ENCODE peak calls at places on chromosome X, in nine cellular contexts. U, S, L, Y, E, I, W, M and A are unnamed samples. For H3K4me1, the result is how much of the 10 kb centered on the place peaks cover.

GRCh38 chrX:8201896-8202331 is 30.8 kb upstream of the VCX2 start:
- DNase-seq in U (no peak), S (peak), L (no peak), Y (no peak), E (no peak), I (no peak), W (peak), M (no peak), A (no peak)

GRCh38 chrX:68868316-68868715 is 39.5 kb downstream of the EFNB1 start:
- DNase-seq in U (no peak), S (no peak), L (no peak), Y (no peak), E (no peak), I (no peak), W (no peak), M (no peak), A (no peak)

GRCh38 chrX:41334866-41335589 is 1.1 kb downstream of the DDX3X start:
- DNase-seq in U (no peak), S (peak), L (peak), Y (peak), E (peak), I (peak), W (peak), M (peak), A (peak)

GRCh38 chrX:109886122-109886761 is 116.7 kb upstream of the TMEM164 start:
- DNase-seq in U (no peak), S (peak), L (no peak), Y (peak), E (peak), I (no peak), W (no peak), M (no peak), A (no peak)

GRCh38 chrX:23789386-23790146 is 6.6 kb downstream of the SAT1 start:
- DNase-seq in U (no peak), S (no peak), L (no peak), Y (no peak), E (peak), I (no peak), W (no peak), M (no peak), A (no peak)

GRCh38 chrX:46791927-46792825 is 33.3 kb upstream of the SLC9A7 start:
- DNase-seq in U (no peak), S (peak), L (no peak), Y (peak), E (no peak), I (no peak), W (no peak), M (no peak), A (peak)

GRCh38 chrX:34891391-34891790 is 51.2 kb upstream of the FAM47B start:
- DNase-seq in U (no peak), S (no peak), L (no peak), Y (no peak), E (no peak), I (no peak), W (no peak), M (no peak), A (no peak)

GRCh38 chrX:44152867-44153266 is 179.7 kb upstream of the NDP start:
- DNase-seq in U (no peak), S (no peak), L (no peak), Y (peak), E (no peak), I (no peak), W (no peak), M (no peak), A (no peak)

GRCh38 chrX:84729809-84730208 is 227.6 kb upstream of the HDX start:
- DNase-seq in U (no peak), S (peak), L (no peak), Y (peak), E (peak), I (no peak), W (no peak), M (no peak), A (no peak)

GRCh38 chrX:100512471-100512870 is 72.3 kb upstream of the TNMD start:
- DNase-seq in U (no peak), S (no peak), L (no peak), Y (peak), E (peak), I (no peak), W (no peak), M (no peak), A (no peak)

GRCh38 chrX:114787016-114787415 is 203.1 kb downstream of the HTR2C start:
- DNase-seq in U (no peak), S (no peak), L (no peak), Y (no peak), E (no peak), I (no peak), W (no peak), M (no peak), A (no peak)

GRCh38 chrX:13078739-13079444 is 34.5 kb upstream of the FAM9C start:
- DNase-seq in U (no peak), S (no peak), L (no peak), Y (peak), E (no peak), I (peak), W (peak), M (peak), A (peak)

GRCh38 chrX:37371578-37371981 is 22.4 kb downstream of the PRRG1 start:
- DNase-seq in U (no peak), S (no peak), L (no peak), Y (peak), E (no peak), I (no peak), W (peak), M (no peak), A (no peak)

GRCh38 chrX:126929071-126929470 is 109.5 kb downstream of the PRR32 start:
- DNase-seq in U (no peak), S (peak), L (no peak), Y (no peak), E (no peak), I (no peak), W (no peak), M (no peak), A (no peak)

GRCh38 chrX:150547511-150548115 is 20.8 kb upstream of the MTM1 start:
- DNase-seq in U (peak), S (peak), L (no peak), Y (no peak), E (peak), I (peak), W (peak), M (peak), A (peak)

GRCh38 chrX:13857804-13858203 is 40.9 kb upstream of the GPM6B start:
- DNase-seq in U (no peak), S (no peak), L (no peak), Y (no peak), E (no peak), I (no peak), W (no peak), M (no peak), A (no peak)

GRCh38 chrX:46587158-46587557 is 13.6 kb downstream of the CHST7 start:
- DNase-seq in U (no peak), S (peak), L (no peak), Y (peak), E (no peak), I (no peak), W (no peak), M (no peak), A (no peak)

GRCh38 chrX:40912166-40912565 is 173.1 kb upstream of the USP9X start:
- DNase-seq in U (no peak), S (no peak), L (no peak), Y (no peak), E (no peak), I (no peak), W (no peak), M (no peak), A (no peak)

GRCh38 chrX:39309018-39309620 is 507.9 kb downstream of the MID1IP1 start:
- DNase-seq in U (peak), S (peak), L (no peak), Y (no peak), E (no peak), I (no peak), W (no peak), M (peak), A (no peak)

GRCh38 chrX:39310925-39311324 is 509.7 kb downstream of the MID1IP1 start:
- DNase-seq in U (no peak), S (no peak), L (no peak), Y (no peak), E (no peak), I (no peak), W (no peak), M (no peak), A (no peak)

GRCh38 chrX:39313149-39313548 is 511.9 kb downstream of the MID1IP1 start:
- DNase-seq in U (no peak), S (no peak), L (no peak), Y (no peak), E (no peak), I (no peak), W (no peak), M (no peak), A (no peak)

GRCh38 chrX:39309721-39310152 is 508.5 kb downstream of the MID1IP1 start:
- DNase-seq in U (peak), S (peak), L (peak), Y (no peak), E (no peak), I (peak), W (no peak), M (peak), A (no peak)

DNA sequence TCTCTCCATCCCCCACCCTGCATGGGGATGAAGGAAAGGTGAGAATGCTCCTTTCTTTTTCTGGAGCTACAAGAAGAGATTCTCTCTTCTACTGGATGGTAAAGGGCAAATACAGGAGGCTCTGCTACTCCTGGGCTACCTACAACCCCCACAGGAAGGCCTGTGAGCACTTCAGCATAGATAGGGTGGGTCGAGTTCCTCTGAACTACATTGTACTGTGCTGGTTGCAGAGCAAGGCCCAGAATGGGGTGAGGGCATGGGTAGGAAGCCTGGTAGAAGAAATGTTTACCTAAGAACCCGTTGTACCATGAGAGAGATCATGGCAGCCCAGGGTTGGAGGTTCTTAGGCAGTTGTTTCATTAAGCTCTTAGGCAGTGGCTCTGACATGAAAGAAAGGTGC is 510.4 kb downstream of the MID1IP1 start:
- DNase-seq in U (no peak), S (no peak), L (no peak), Y (no peak), E (no peak), I (no peak), W (no peak), M (no peak), A (no peak)
- H3K4me1 ChIP-seq in U (under half), S (under half), L (under half), Y (under half), E (under half), I (under half), W (under half), M (under half), A (under half)

GRCh38 chrX:39688219-39688575 is 409.6 kb downstream of the BCOR start:
- DNase-seq in U (no peak), S (no peak), L (no peak), Y (no peak), E (no peak), I (no peak), W (no peak), M (no peak), A (no peak)
- H3K27ac ChIP-seq in U (no peak), S (peak), L (no peak), Y (no peak), E (no peak), I (peak), W (peak), M (no peak), A (no peak)

GRCh38 chrX:96052078-96052477 is 632.6 kb upstream of the DIAPH2 start:
- DNase-seq in U (no peak), S (no peak), L (no peak), Y (no peak), E (no peak), I (no peak), W (no peak), M (no peak), A (no peak)
- H3K4me1 ChIP-seq in U (under half), S (under half), L (under half), Y (under half), E (under half), I (under half), W (under half), M (under half), A (under half)

DNA sequence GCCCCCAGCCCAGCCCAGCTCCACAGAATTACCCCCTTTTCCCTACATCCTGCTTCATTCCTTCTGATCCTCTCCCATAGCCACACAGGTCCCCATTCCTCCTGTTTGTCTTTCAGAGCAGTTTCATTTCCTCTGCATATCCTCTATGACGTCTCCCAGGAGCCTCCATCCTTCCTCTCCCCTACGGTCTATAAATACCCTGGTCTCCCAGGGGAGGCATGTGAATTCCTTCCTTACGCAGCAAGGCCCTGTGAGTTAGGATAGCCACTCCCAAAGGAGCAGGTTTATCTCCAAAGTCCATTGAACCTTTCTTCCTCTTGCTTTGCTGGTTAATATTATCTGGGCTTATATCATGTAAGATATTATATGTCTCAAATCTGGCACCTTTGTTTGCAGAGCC is 8.4 kb upstream of the APLN start:
- DNase-seq in U (no peak), S (peak), L (no peak), Y (peak), E (no peak), I (no peak), W (no peak), M (no peak), A (no peak)
- H3K27ac ChIP-seq in U (no peak), S (no peak), L (no peak), Y (no peak), E (no peak), I (no peak), W (no peak), M (no peak), A (no peak)

GRCh38 chrX:124212622-124213021 is 119.8 kb upstream of the TEX13D start:
- DNase-seq in U (no peak), S (no peak), L (no peak), Y (no peak), E (peak), I (no peak), W (no peak), M (no peak), A (no peak)

GRCh38 chrX:124215786-124216185 is 116.7 kb upstream of the TEX13D start:
- DNase-seq in U (no peak), S (no peak), L (no peak), Y (no peak), E (no peak), I (no peak), W (no peak), M (no peak), A (no peak)

GRCh38 chrX:124208675-124209074 is 123.8 kb upstream of the TEX13D start:
- DNase-seq in U (no peak), S (no peak), L (no peak), Y (no peak), E (no peak), I (no peak), W (no peak), M (no peak), A (no peak)

GRCh38 chrX:124209792-124210576 is 122.5 kb upstream of the TEX13D start:
- DNase-seq in U (no peak), S (no peak), L (no peak), Y (no peak), E (no peak), I (no peak), W (no peak), M (no peak), A (no peak)

GRCh38 chrX:124211312-124211942 is 121.0 kb upstream of the TEX13D start:
- DNase-seq in U (no peak), S (peak), L (no peak), Y (peak), E (peak), I (no peak), W (no peak), M (no peak), A (no peak)
- H3K4me1 ChIP-seq in U (under half), S (under half), L (under half), Y (under half), E (under half), I (under half), W (under half), M (under half), A (under half)

GRCh38 chrX:107730991-107731766 is 44.4 kb downstream of the TSC22D3 start:
- DNase-seq in U (no peak), S (no peak), L (no peak), Y (peak), E (no peak), I (no peak), W (no peak), M (peak), A (no peak)

GRCh38 chrX:107733686-107734085 is 41.9 kb downstream of the TSC22D3 start:
- DNase-seq in U (no peak), S (no peak), L (no peak), Y (no peak), E (no peak), I (no peak), W (no peak), M (no peak), A (no peak)

GRCh38 chrX:107729558-107730297 is 45.9 kb downstream of the TSC22D3 start:
- DNase-seq in U (no peak), S (peak), L (no peak), Y (no peak), E (no peak), I (no peak), W (peak), M (peak), A (no peak)

GRCh38 chrX:107730298-107730655 is 45.3 kb downstream of the TSC22D3 start:
- DNase-seq in U (no peak), S (no peak), L (no peak), Y (no peak), E (no peak), I (no peak), W (no peak), M (no peak), A (no peak)

DNA sequence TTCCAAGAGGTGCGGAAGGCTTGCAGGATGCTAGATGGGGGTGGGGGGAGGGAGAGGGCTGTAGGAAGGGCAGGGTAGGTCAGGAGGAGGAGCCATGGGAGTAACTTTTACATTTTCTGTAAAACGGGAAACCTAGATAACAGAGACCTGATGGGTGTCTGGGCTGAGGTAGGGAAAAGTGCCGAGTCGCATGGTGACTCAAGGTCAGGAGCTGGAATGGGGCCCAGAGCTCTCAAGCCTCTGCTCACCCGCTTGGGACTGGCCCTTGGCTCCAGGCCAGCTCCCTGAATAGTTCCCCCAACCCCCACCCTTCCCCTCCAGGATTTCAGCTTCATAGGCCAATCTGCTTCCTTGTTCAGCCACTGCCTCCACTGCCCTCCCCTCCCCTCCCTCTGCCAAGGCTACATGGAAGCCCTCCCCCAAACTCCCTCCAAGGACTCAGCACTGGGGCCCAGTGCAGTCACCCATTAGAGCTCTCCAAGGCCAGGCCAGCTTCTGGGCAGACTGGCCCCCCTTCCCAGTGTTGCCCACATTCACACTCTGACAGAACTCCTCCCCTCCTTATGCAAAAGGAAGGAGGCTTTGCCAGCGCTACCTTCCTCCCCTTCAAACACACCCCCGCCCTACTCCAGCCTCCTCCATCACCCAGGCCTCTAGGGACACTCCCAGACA is 43.6 kb downstream of the TSC22D3 start:
- DNase-seq in U (no peak), S (peak), L (no peak), Y (peak), E (no peak), I (no peak), W (peak), M (peak), A (peak)
- H3K27ac ChIP-seq in U (no peak), S (no peak), L (no peak), Y (no peak), E (no peak), I (peak), W (peak), M (no peak), A (peak)

GRCh38 chrX:2705461-2705860 is 14.4 kb downstream of the CD99 start:
- DNase-seq in U (no peak), S (no peak), L (no peak), Y (no peak), E (no peak), I (no peak), W (no peak), M (no peak), A (no peak)
- H3K4me1 ChIP-seq in U (half or more), S (under half), L (half or more), Y (under half), E (half or more), I (under half), W (half or more), M (under half), A (under half)

GRCh38 chrX:153972368-153973126 is at the start of gene TMEM187:
- DNase-seq in U (peak), S (peak), L (peak), Y (peak), E (peak), I (peak), W (peak), M (peak), A (peak)

GRCh38 chrX:153974003-153974725 is 1.6 kb downstream of the TMEM187 start:
- DNase-seq in U (no peak), S (no peak), L (no peak), Y (no peak), E (no peak), I (no peak), W (no peak), M (no peak), A (peak)

GRCh38 chrX:153973127-153974002 is 811 bp downstream of the TMEM187 start:
- DNase-seq in U (no peak), S (no peak), L (no peak), Y (no peak), E (no peak), I (no peak), W (no peak), M (no peak), A (peak)

GRCh38 chrX:153971632-153972367 is at the start of gene HCFC1:
- DNase-seq in U (peak), S (peak), L (peak), Y (peak), E (peak), I (peak), W (peak), M (peak), A (peak)

DNA sequence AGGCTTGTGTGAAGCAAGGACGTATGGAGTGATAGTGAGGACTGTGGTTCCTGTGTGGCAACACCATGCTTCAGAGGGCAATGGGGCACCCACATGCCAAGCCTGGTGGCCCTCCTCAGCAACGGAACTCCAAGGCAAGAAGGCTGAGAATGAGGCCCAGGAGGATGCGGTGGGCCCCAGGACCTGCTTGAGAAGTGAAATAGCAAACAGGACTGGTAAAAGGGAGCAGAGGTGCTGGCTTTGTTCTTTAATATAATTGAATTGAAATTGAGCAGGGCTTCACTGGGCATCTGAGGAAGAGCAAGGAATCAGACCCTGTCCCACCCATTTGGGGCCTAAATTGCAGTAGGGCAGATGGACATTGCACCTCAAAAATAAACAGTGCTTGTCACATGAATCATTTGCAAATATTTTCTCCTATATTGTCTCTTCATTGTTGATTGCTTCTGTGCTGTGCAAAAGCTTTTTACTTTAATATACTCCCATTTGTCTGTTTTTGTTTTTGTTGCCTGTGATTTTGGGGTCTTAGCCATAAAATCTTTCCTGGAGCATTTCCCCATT is 2.3 kb downstream of the TMEM187 start:
- DNase-seq in U (no peak), S (no peak), L (no peak), Y (no peak), E (no peak), I (no peak), W (no peak), M (no peak), A (no peak)
- H3K27ac ChIP-seq in U (peak), S (no peak), L (no peak), Y (no peak), E (no peak), I (peak), W (peak), M (no peak), A (no peak)

GRCh38 chrX:132034648-132035047 is 11.5 kb downstream of the STK26 start:
- DNase-seq in U (no peak), S (peak), L (no peak), Y (no peak), E (no peak), I (no peak), W (no peak), M (no peak), A (no peak)
- H3K4me1 ChIP-seq in U (under half), S (under half), L (half or more), Y (under half), E (under half), I (under half), W (under half), M (under half), A (under half)